ENCODE peak calls at places on chromosomes 5 and 9, in five cellular contexts. One of them, this sample, is unnamed. For H3K27me3, the result is how much of the 10 kb centered on the place peaks cover.

GRCh38 chr5:164235176-164235914 is 729.9 kb downstream of the MAT2B start:
- DNase-seq in PC-3: peak
- DNase-seq in fibroblast of lung: peak
- DNase-seq in HCT116: no peak
- DNase-seq in H9: no peak
- DNase-seq in this sample: no peak

GRCh38 chr5:5971227-5971626 is 407.1 kb downstream of the MED10 start:
- DNase-seq in H9: no peak
- DNase-seq in fibroblast of lung: no peak
- DNase-seq in HCT116: no peak
- DNase-seq in PC-3: no peak
- DNase-seq in this sample: no peak

GRCh38 chr9:70683841-70684240 is 269.4 kb upstream of the KLF9 start:
- DNase-seq in H9: no peak
- DNase-seq in PC-3: no peak
- DNase-seq in fibroblast of lung: no peak
- DNase-seq in HCT116: no peak
- DNase-seq in this sample: no peak

GRCh38 chr9:128940946-128941755 is 6.3 kb downstream of the DOLK start:
- DNase-seq in PC-3: no peak
- DNase-seq in HCT116: no peak
- DNase-seq in fibroblast of lung: no peak
- DNase-seq in H9: no peak
- DNase-seq in this sample: no peak

GRCh38 chr9:130236436-130236985 is 29.0 kb upstream of the HMCN2 start:
- DNase-seq in PC-3: no peak
- DNase-seq in H9: no peak
- DNase-seq in HCT116: no peak
- DNase-seq in fibroblast of lung: no peak
- DNase-seq in this sample: no peak

GRCh38 chr5:35024911-35025510 is 22.7 kb downstream of the AGXT2 start:
- DNase-seq in HCT116: no peak
- DNase-seq in fibroblast of lung: no peak
- DNase-seq in H9: no peak
- DNase-seq in PC-3: no peak
- DNase-seq in this sample: no peak

GRCh38 chr5:2750758-2751464 is 566 bp downstream of the IRX2 start:
- DNase-seq in HCT116: no peak
- DNase-seq in H9: no peak
- DNase-seq in PC-3: peak
- DNase-seq in fibroblast of lung: no peak
- DNase-seq in this sample: no peak

GRCh38 chr9:128054090-128054489 is 13.0 kb downstream of the NAIF1 start:
- DNase-seq in fibroblast of lung: no peak
- DNase-seq in PC-3: no peak
- DNase-seq in HCT116: no peak
- DNase-seq in H9: no peak
- DNase-seq in this sample: no peak

GRCh38 chr5:78779771-78780616 is 131.4 kb upstream of the LHFPL2 start:
- DNase-seq in fibroblast of lung: peak
- DNase-seq in HCT116: no peak
- DNase-seq in H9: no peak
- DNase-seq in PC-3: peak
- DNase-seq in this sample: peak

GRCh38 chr9:97940707-97941106 is 2.7 kb upstream of the HEMGN start:
- DNase-seq in PC-3: no peak
- DNase-seq in HCT116: no peak
- DNase-seq in H9: no peak
- DNase-seq in fibroblast of lung: no peak
- DNase-seq in this sample: no peak

GRCh38 chr9:106928350-106928749 is 65.4 kb downstream of the ZNF462 start:
- DNase-seq in H9: no peak
- DNase-seq in HCT116: no peak
- DNase-seq in fibroblast of lung: no peak
- DNase-seq in PC-3: no peak
- DNase-seq in this sample: no peak

GRCh38 chr5:124180523-124181461 is 565.6 kb downstream of the ZNF608 start:
- DNase-seq in H9: no peak
- DNase-seq in HCT116: no peak
- DNase-seq in fibroblast of lung: peak
- DNase-seq in PC-3: no peak
- DNase-seq in this sample: no peak

GRCh38 chr5:122313001-122313402 is 965 bp downstream of the SNCAIP start:
- DNase-seq in PC-3: no peak
- DNase-seq in fibroblast of lung: peak
- DNase-seq in H9: no peak
- DNase-seq in HCT116: no peak
- DNase-seq in this sample: no peak

GRCh38 chr5:179158556-179158955 is 98.4 kb downstream of the ZNF354C start:
- DNase-seq in PC-3: no peak
- DNase-seq in fibroblast of lung: no peak
- DNase-seq in H9: peak
- DNase-seq in HCT116: no peak
- DNase-seq in this sample: no peak

GRCh38 chr9:6852243-6852963 is 94.6 kb downstream of the KDM4C start:
- DNase-seq in fibroblast of lung: peak
- DNase-seq in H9: no peak
- DNase-seq in PC-3: peak
- DNase-seq in HCT116: no peak
- DNase-seq in this sample: no peak

GRCh38 chr9:132670816-132671371 is 630 bp downstream of the GTF3C4 start:
- DNase-seq in fibroblast of lung: peak
- DNase-seq in H9: peak
- DNase-seq in PC-3: peak
- DNase-seq in HCT116: no peak
- DNase-seq in this sample: no peak

GRCh38 chr5:56456002-56456401 is 222.9 kb upstream of the ANKRD55 start:
- DNase-seq in PC-3: no peak
- DNase-seq in fibroblast of lung: no peak
- DNase-seq in HCT116: no peak
- DNase-seq in H9: no peak
- DNase-seq in this sample: no peak

GRCh38 chr9:2053883-2054845 is 39.0 kb downstream of the SMARCA2 start:
- DNase-seq in PC-3: no peak
- DNase-seq in fibroblast of lung: peak
- DNase-seq in H9: no peak
- DNase-seq in HCT116: no peak
- DNase-seq in this sample: no peak

GRCh38 chr5:109080896-109081295 is 328.9 kb downstream of the PJA2 start:
- DNase-seq in HCT116: no peak
- DNase-seq in PC-3: no peak
- DNase-seq in fibroblast of lung: no peak
- DNase-seq in H9: no peak
- DNase-seq in this sample: no peak

GRCh38 chr5:96054272-96055030 is 92.8 kb upstream of the ELL2 start:
- DNase-seq in PC-3: no peak
- DNase-seq in fibroblast of lung: no peak
- DNase-seq in HCT116: no peak
- DNase-seq in H9: no peak
- DNase-seq in this sample: no peak

GRCh38 chr5:166370928-166371690 is 1920.3 kb upstream of the WWC1 start:
- DNase-seq in HCT116: no peak
- DNase-seq in PC-3: peak
- DNase-seq in fibroblast of lung: peak
- DNase-seq in H9: no peak
- DNase-seq in this sample: no peak

GRCh38 chr9:93107151-93107824 is 11.3 kb downstream of the CARD19 start:
- DNase-seq in H9: no peak
- DNase-seq in PC-3: no peak
- DNase-seq in fibroblast of lung: no peak
- DNase-seq in HCT116: no peak
- DNase-seq in this sample: no peak

GRCh38 chr5:159913048-159913447 is 3.2 kb upstream of the ADRA1B start:
- DNase-seq in H9: no peak
- DNase-seq in fibroblast of lung: peak
- DNase-seq in HCT116: no peak
- DNase-seq in PC-3: peak
- DNase-seq in this sample: no peak

GRCh38 chr5:72542695-72543094 is 35.5 kb upstream of the ZNF366 start:
- DNase-seq in HCT116: no peak
- DNase-seq in fibroblast of lung: no peak
- DNase-seq in PC-3: no peak
- DNase-seq in H9: no peak
- DNase-seq in this sample: no peak

GRCh38 chr5:57784106-57784505 is 301.5 kb upstream of the ACTBL2 start:
- DNase-seq in PC-3: no peak
- DNase-seq in HCT116: no peak
- DNase-seq in H9: no peak
- DNase-seq in fibroblast of lung: no peak
- DNase-seq in this sample: no peak

GRCh38 chr9:91234523-91234922 is 127.2 kb downstream of the AUH start:
- DNase-seq in PC-3: no peak
- DNase-seq in H9: no peak
- DNase-seq in HCT116: no peak
- DNase-seq in fibroblast of lung: no peak
- DNase-seq in this sample: no peak

GRCh38 chr9:120755827-120756434 is 37.3 kb downstream of the FBXW2 start:
- DNase-seq in fibroblast of lung: peak
- DNase-seq in PC-3: peak
- DNase-seq in H9: peak
- DNase-seq in HCT116: peak
- DNase-seq in this sample: peak

GRCh38 chr9:22107202-22107601 is 98.1 kb upstream of the CDKN2B start:
- DNase-seq in H9: no peak
- DNase-seq in PC-3: no peak
- DNase-seq in fibroblast of lung: no peak
- DNase-seq in HCT116: no peak
- DNase-seq in this sample: no peak

GRCh38 chr9:89383030-89383720 is 64.9 kb downstream of the SECISBP2 start:
- DNase-seq in HCT116: no peak
- DNase-seq in fibroblast of lung: no peak
- DNase-seq in PC-3: no peak
- DNase-seq in H9: no peak
- DNase-seq in this sample: no peak
- H3K9ac ChIP-seq in HCT116: no peak
- H3K9ac ChIP-seq in fibroblast of lung: no peak
- H3K9ac ChIP-seq in PC-3: no peak
- H3K9ac ChIP-seq in H9: no peak
- H3K9ac ChIP-seq in this sample: no peak

DNA sequence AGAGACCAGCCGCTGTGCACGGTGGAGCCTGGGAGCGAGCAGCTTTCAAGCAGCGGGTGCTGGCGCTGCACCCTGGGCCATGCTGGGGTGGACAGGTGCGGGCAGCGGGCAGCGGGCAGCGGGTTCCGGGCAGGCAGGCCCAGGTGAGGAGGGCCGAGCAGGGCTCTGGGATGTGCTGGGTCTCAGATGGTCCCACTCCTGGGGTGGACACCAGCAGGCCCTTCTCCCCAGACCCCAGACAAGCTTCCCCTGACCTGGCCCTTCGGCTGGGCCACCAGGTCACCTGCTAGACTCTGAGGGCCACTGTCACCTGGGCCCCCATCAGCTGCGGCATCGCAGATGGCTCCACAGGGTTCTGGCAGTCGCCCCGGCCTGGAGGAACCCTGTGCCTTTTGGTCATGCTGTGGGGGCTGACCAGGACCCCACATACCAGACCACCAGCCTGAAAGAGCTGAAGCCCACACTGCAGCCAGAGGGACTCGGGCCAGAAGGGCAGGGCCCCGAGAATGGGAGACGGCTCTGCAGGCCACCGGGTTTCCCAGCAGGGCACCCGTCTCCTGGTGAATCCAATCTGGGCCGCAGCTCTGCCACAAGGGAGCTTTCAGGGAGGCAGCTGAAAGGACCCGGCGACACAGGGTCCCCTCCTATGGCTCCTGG is 2.0 kb downstream of the SLC6A19 start:
- DNase-seq in fibroblast of lung: no peak
- DNase-seq in H9: no peak
- DNase-seq in PC-3: no peak
- DNase-seq in HCT116: no peak
- DNase-seq in this sample: no peak
- H3K27me3 ChIP-seq in fibroblast of lung: under half
- H3K27me3 ChIP-seq in H9: under half
- H3K27me3 ChIP-seq in PC-3: under half
- H3K27me3 ChIP-seq in HCT116: under half
- H3K27me3 ChIP-seq in this sample: under half

DNA sequence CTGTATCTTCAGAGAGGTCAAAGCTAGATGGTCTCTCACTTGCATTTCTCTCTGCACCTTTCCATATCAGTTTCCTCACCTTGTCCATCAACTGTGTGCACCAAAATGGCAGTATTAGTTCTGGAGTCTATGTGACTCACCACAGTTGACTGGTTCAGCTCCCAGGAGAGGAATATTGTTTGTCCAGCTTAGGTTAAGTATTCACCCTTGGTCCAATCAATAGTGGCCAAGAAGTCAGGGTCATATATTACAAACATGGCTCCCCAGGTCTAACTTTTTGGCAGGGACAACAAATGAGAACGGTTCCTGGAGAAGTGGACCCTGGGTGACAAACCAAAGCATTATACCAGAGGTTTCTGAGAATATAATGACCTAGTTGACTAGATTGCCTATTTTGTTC is 24.9 kb upstream of the CDC23 start:
- DNase-seq in H9: no peak
- DNase-seq in HCT116: no peak
- DNase-seq in fibroblast of lung: no peak
- DNase-seq in PC-3: no peak
- DNase-seq in this sample: no peak
- H2AFZ ChIP-seq in H9: no peak
- H2AFZ ChIP-seq in HCT116: no peak
- H2AFZ ChIP-seq in fibroblast of lung: no peak
- H2AFZ ChIP-seq in PC-3: no peak
- H2AFZ ChIP-seq in this sample: no peak

GRCh38 chr5:54975701-54976100 is 9.7 kb downstream of the ESM1 start:
- DNase-seq in H9: no peak
- DNase-seq in fibroblast of lung: no peak
- DNase-seq in HCT116: no peak
- DNase-seq in PC-3: no peak
- DNase-seq in this sample: no peak
- H3K9ac ChIP-seq in H9: no peak
- H3K9ac ChIP-seq in fibroblast of lung: no peak
- H3K9ac ChIP-seq in HCT116: no peak
- H3K9ac ChIP-seq in PC-3: no peak
- H3K9ac ChIP-seq in this sample: no peak

DNA sequence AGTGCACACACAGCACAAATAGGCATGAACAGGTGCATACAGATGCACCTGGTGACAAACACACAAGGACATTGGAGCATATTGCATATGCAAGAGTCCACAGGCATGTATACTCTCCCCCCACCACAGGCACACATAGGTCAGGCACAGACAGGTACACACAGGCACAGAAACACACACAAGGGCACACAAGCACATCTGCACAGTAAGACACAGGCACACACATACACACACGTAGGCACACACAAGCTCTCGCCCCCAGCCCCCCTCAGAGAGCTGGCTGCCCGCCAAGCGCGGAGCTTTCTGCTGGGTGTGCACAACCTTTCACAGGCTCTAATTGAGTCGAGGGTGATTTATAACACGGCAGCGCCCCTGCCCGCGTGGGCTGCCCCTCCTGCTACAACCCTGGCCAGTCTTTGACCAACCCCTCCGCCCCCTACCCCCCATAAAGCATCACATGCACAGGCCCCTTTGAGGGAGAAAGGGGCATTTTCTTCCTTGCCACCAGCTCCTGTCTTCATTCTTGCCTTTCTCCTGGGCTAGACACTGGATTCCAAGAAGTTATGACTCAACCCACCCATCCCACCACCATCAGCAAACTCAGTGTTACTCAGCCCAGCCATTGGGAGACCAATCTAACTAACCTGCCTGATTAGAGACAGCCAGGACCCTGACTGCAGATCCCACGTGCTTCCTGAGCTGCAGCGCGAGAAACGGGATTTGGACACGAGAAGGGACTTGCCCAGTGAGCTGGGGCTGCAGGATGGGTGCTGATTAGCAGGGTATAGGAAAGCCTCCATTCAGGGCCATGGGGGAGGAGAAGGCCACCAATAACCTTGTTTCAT is 42.9 kb upstream of the PSD2 start:
- DNase-seq in PC-3: peak
- DNase-seq in fibroblast of lung: no peak
- DNase-seq in HCT116: no peak
- DNase-seq in H9: no peak
- DNase-seq in this sample: no peak
- H3K27me3 ChIP-seq in PC-3: under half
- H3K27me3 ChIP-seq in fibroblast of lung: under half
- H3K27me3 ChIP-seq in HCT116: under half
- H3K27me3 ChIP-seq in H9: under half
- H3K27me3 ChIP-seq in this sample: half or more